ENCODE peak calls at places on chromosomes 1 and 21, in four cellular contexts. F is NCI-H1105, I is foreskin fibroblast, Y is upper lobe of right lung. N is an unnamed sample.

GRCh38 chr21:42617476-42617875 is 35.9 kb upstream of the PDE9A start:
- DNase-seq in F (no peak), I (no peak), Y (no peak), N (no peak)

GRCh38 chr1:210446479-210446878 is 117.8 kb downstream of the HHAT start:
- DNase-seq in F (no peak), I (peak; percentile 30), Y (no peak), N (peak; percentile 37)

GRCh38 chr21:38760762-38761155 is 45.0 kb upstream of the ETS2 start:
- DNase-seq in F (no peak), I (no peak), Y (no peak), N (no peak)

GRCh38 chr21:33588485-33589335 is at the start of gene DONSON:
- DNase-seq in F (peak; percentile 83), I (peak; percentile 93), Y (peak; percentile 95), N (peak; percentile 52)

GRCh38 chr1:111690306-111690617 is 48.9 kb downstream of the INKA2 start:
- DNase-seq in F (peak; percentile 22), I (peak; percentile 87), Y (no peak), N (no peak)

GRCh38 chr1:7383671-7384070 is 387.4 kb upstream of the VAMP3 start:
- DNase-seq in F (no peak), I (no peak), Y (no peak), N (no peak)

GRCh38 chr1:109040627-109041613 is 982 bp downstream of the WDR47 start:
- DNase-seq in F (peak; percentile 59), I (peak; percentile 52), Y (no peak), N (no peak)

GRCh38 chr1:19122668-19123067 is 87.4 kb downstream of the UBR4 start:
- DNase-seq in F (no peak), I (peak; percentile 29), Y (no peak), N (no peak)

GRCh38 chr1:228939001-228939691 is 203.9 kb downstream of the RHOU start:
- DNase-seq in F (no peak), I (no peak), Y (no peak), N (no peak)

GRCh38 chr1:58927026-58927721 is 143.3 kb upstream of the JUN start:
- DNase-seq in F (no peak), I (no peak), Y (no peak), N (peak; percentile 22)

GRCh38 chr1:201602413-201603265 is 63.7 kb downstream of the NAV1 start:
- DNase-seq in F (no peak), I (peak; percentile 87), Y (no peak), N (no peak)

GRCh38 chr1:184270556-184270955 is 116.3 kb upstream of the C1orf21 start:
- DNase-seq in F (no peak), I (peak; percentile 38), Y (no peak), N (no peak)

GRCh38 chr1:202007703-202008489 is 2.5 kb upstream of the ELF3 start:
- DNase-seq in F (peak; percentile 40), I (peak; percentile 57), Y (peak; percentile 90), N (peak; percentile 82)

GRCh38 chr1:39671433-39671792 is 494 bp downstream of the NT5C1A start:
- DNase-seq in F (peak; percentile 26), I (no peak), Y (no peak), N (no peak)

GRCh38 chr21:44958471-44959191 is 18.8 kb downstream of the SLX9 start:
- DNase-seq in F (no peak), I (peak; percentile 25), Y (no peak), N (no peak)

GRCh38 chr1:230176871-230177411 is 109.9 kb downstream of the GALNT2 start:
- DNase-seq in F (no peak), I (peak; percentile 36), Y (no peak), N (no peak)

GRCh38 chr1:238380167-238380566 is 489.4 kb upstream of the ZP4 start:
- DNase-seq in F (no peak), I (no peak), Y (no peak), N (no peak)

GRCh38 chr1:43499882-43500281 is 30.8 kb upstream of the PTPRF start:
- DNase-seq in F (no peak), I (peak; percentile 54), Y (no peak), N (no peak)

GRCh38 chr1:243939167-243939848 is 89.3 kb upstream of the AKT3 start:
- DNase-seq in F (no peak), I (peak; percentile 31), Y (no peak), N (no peak)